ENCODE peak calls at places on chromosomes 3 and 15, in seven cellular contexts. N, D, U, Y, G, J and M are unnamed samples.

GRCh38 chr15:40249477-40250303 is 10.8 kb downstream of the PAK6 start:
- DNase-seq in N (peak), D (no peak), U (no peak), Y (no peak), G (peak), J (no peak), M (no peak)

GRCh38 chr3:123755085-123755484 is 129.0 kb downstream of the MYLK start:
- DNase-seq in N (peak), D (no peak), U (no peak), Y (no peak), G (peak), J (no peak), M (peak)

GRCh38 chr3:50339485-50340196 is 995 bp downstream of the RASSF1 start:
- DNase-seq in N (no peak), D (no peak), U (peak), Y (no peak), G (no peak), J (no peak), M (no peak)

GRCh38 chr3:14879161-14879888 is 60.6 kb downstream of the FGD5 start:
- DNase-seq in N (peak), D (peak), U (peak), Y (no peak), G (no peak), J (no peak), M (no peak)

GRCh38 chr15:93417156-93418077 is 328.4 kb upstream of the RGMA start:
- DNase-seq in N (no peak), D (no peak), U (no peak), Y (no peak), G (no peak), J (no peak), M (no peak)

GRCh38 chr15:75348563-75349350 is 1.9 kb downstream of the NEIL1 start:
- DNase-seq in N (peak), D (no peak), U (no peak), Y (no peak), G (peak), J (no peak), M (no peak)

GRCh38 chr3:129001817-129002572 is 891 bp downstream of the EFCC1 start:
- DNase-seq in N (peak), D (no peak), U (no peak), Y (no peak), G (no peak), J (no peak), M (no peak)

GRCh38 chr3:47398218-47398617 is 17.4 kb downstream of the PTPN23 start:
- DNase-seq in N (no peak), D (no peak), U (peak), Y (no peak), G (no peak), J (no peak), M (no peak)

GRCh38 chr3:150314248-150315027 is 93.7 kb upstream of the TSC22D2 start:
- DNase-seq in N (no peak), D (no peak), U (peak), Y (no peak), G (peak), J (no peak), M (no peak)

GRCh38 chr3:184546252-184546651 is 15.3 kb upstream of the EPHB3 start:
- DNase-seq in N (no peak), D (peak), U (no peak), Y (no peak), G (peak), J (peak), M (no peak)

GRCh38 chr3:153574445-153574844 is 412.4 kb downstream of the RAP2B start:
- DNase-seq in N (no peak), D (no peak), U (peak), Y (no peak), G (no peak), J (no peak), M (no peak)

GRCh38 chr3:174333640-174334039 is 525.5 kb upstream of the NAALADL2 start:
- DNase-seq in N (no peak), D (no peak), U (no peak), Y (no peak), G (no peak), J (no peak), M (no peak)

GRCh38 chr3:71168961-71169411 is 414.5 kb downstream of the FOXP1 start:
- DNase-seq in N (no peak), D (no peak), U (no peak), Y (no peak), G (no peak), J (no peak), M (no peak)

GRCh38 chr3:102181202-102181920 is 253.5 kb upstream of the ZPLD1 start:
- DNase-seq in N (no peak), D (no peak), U (peak), Y (peak), G (no peak), J (no peak), M (peak)

GRCh38 chr3:134535186-134535974 is 49.5 kb downstream of the CEP63 start:
- DNase-seq in N (no peak), D (no peak), U (no peak), Y (no peak), G (no peak), J (no peak), M (no peak)

GRCh38 chr15:63277893-63278505 is 594 bp downstream of the APH1B start:
- DNase-seq in N (no peak), D (no peak), U (no peak), Y (no peak), G (no peak), J (no peak), M (no peak)

GRCh38 chr3:153221748-153222162 is 59.7 kb downstream of the RAP2B start:
- DNase-seq in N (no peak), D (peak), U (peak), Y (peak), G (no peak), J (peak), M (no peak)

GRCh38 chr15:88255496-88256171 is 905 bp downstream of the NTRK3 start:
- DNase-seq in N (no peak), D (no peak), U (peak), Y (no peak), G (peak), J (no peak), M (no peak)

GRCh38 chr3:177977381-177978158 is 558.7 kb upstream of the KCNMB2 start:
- DNase-seq in N (no peak), D (no peak), U (peak), Y (peak), G (no peak), J (no peak), M (peak)

GRCh38 chr3:99413504-99413903 is 224.9 kb upstream of the COL8A1 start:
- DNase-seq in N (no peak), D (no peak), U (peak), Y (no peak), G (no peak), J (no peak), M (no peak)

GRCh38 chr3:189144645-189145044 is 27.1 kb upstream of the TPRG1 start:
- DNase-seq in N (no peak), D (no peak), U (peak), Y (no peak), G (no peak), J (no peak), M (no peak)

GRCh38 chr15:76298986-76299385 is 12.3 kb downstream of the ETFA start:
- DNase-seq in N (no peak), D (no peak), U (no peak), Y (no peak), G (no peak), J (no peak), M (no peak)

GRCh38 chr3:177333535-177334495 is 136.5 kb upstream of the TBL1XR1 start:
- DNase-seq in N (peak), D (no peak), U (peak), Y (no peak), G (no peak), J (no peak), M (no peak)

GRCh38 chr15:64851503-64851840 is 9.8 kb downstream of the PLEKHO2 start:
- DNase-seq in N (peak), D (no peak), U (peak), Y (peak), G (no peak), J (no peak), M (no peak)

GRCh38 chr3:50396502-50396901 is 37.2 kb upstream of the TMEM115 start:
- DNase-seq in N (no peak), D (no peak), U (no peak), Y (no peak), G (no peak), J (no peak), M (no peak)

GRCh38 chr15:86892774-86893449 is 813.2 kb downstream of the AGBL1 start:
- DNase-seq in N (no peak), D (no peak), U (no peak), Y (no peak), G (no peak), J (no peak), M (no peak)

GRCh38 chr15:52789601-52790165 is 453 bp downstream of the ONECUT1 start:
- DNase-seq in N (peak), D (no peak), U (no peak), Y (no peak), G (no peak), J (no peak), M (no peak)

GRCh38 chr15:52790166-52790708 is at the start of gene ONECUT1:
- DNase-seq in N (peak), D (no peak), U (peak), Y (no peak), G (no peak), J (no peak), M (no peak)

GRCh38 chr15:52788099-52788986 is 1.8 kb downstream of the ONECUT1 start:
- DNase-seq in N (peak), D (no peak), U (no peak), Y (no peak), G (no peak), J (no peak), M (no peak)

GRCh38 chr15:52787549-52788098 is 2.5 kb downstream of the ONECUT1 start:
- DNase-seq in N (peak), D (no peak), U (no peak), Y (no peak), G (no peak), J (no peak), M (no peak)

DNA sequence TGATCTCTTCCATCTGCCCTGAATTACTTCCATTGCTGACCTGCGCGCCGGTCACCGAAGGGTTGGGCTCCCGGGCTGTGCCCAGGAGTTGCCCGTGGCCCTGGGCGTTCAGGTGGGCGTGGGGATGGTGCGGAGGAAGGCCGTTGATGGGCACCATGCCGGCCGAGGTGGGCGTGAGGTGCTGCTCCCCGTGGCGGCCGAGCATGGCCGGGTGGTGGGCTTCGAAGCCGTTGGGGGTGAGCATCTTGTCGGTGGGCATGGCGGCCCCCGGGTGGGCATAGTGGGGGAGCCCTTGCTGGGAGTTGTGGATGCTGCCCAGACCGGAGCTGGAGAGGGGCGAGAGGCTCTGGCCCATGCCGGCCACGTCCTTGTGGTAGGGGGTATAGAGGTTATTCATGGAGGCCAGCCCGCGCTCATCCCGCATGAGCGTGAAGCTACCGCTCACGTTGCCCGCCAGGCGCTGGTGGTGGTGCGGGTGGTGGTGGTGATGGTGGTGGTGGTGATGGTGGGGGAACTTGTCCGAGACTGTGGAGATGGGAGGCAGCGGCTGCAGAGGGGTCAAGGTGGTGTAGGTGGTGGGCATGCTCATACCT is 1.0 kb downstream of the ONECUT1 start:
- DNase-seq in N (peak), D (no peak), U (no peak), Y (no peak), G (no peak), J (no peak), M (no peak)
- H3K4me3 ChIP-seq in N (no peak), D (no peak), U (no peak), Y (no peak), G (peak), J (no peak), M (no peak)

GRCh38 chr3:112333386-112334334 is 704 bp downstream of the CD200 start:
- DNase-seq in N (peak), D (no peak), U (peak), Y (no peak), G (no peak), J (no peak), M (peak)
- TF ChIP-seq CTCF in N (no peak), D (no peak), U (no peak), Y (no peak), G (no peak), J (no peak), M (no peak)

DNA sequence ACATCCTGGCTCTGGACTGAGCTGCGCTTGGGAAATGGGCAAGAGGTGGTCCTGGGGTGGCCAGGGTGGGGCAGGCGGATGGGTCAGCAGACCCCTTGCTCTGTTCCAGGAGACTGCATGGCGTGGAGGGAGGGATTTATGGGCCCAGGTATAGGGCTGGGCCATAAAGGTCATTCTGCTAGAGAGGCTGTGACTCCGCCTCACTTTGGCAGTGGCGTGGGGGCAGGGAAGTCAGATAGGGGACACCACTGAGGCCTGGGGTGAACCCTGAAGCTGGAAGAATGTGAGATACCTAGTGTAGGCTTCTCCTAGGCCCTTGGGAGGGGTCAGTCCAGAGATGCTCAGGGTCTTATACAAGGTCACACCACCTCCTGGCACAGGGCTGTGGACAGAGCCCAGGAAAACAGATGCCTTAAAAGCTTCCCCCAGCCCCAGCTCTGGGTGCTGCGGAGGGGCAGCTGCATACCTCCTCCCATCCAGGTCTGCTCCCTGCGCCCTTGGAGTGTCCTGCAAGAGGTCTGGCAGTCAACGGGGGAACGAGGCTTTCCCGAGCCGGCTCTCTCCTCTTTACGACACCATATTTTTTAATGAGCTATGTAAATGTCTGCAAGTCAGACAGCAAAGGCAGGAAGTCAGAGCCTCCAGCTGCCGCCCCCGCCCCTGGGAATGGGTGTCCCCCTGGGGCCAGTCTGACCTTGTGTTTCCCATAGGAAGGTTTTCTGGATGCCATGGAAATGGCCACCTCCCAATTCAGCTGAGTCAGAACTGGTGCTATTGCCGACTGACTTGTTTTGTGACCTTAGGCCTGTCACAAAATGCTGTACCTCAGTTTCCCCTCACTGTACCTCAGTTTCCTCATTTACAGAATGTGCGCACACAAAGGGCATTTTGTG is 26.3 kb downstream of the LINGO1 start:
- DNase-seq in N (no peak), D (no peak), U (peak), Y (no peak), G (no peak), J (no peak), M (no peak)
- H3K4me3 ChIP-seq in N (no peak), D (no peak), U (no peak), Y (no peak), G (no peak), J (no peak), M (no peak)

GRCh38 chr3:37687966-37688365 is 173.7 kb upstream of the CTDSPL start:
- DNase-seq in N (no peak), D (no peak), U (no peak), Y (no peak), G (no peak), J (no peak), M (no peak)

GRCh38 chr3:37689645-37690356 is 171.9 kb upstream of the CTDSPL start:
- DNase-seq in N (no peak), D (no peak), U (no peak), Y (no peak), G (no peak), J (no peak), M (no peak)

GRCh38 chr3:37688756-37689155 is 172.9 kb upstream of the CTDSPL start:
- DNase-seq in N (no peak), D (no peak), U (no peak), Y (no peak), G (no peak), J (no peak), M (no peak)

GRCh38 chr3:37683321-37683720 is 178.4 kb upstream of the CTDSPL start:
- DNase-seq in N (no peak), D (no peak), U (no peak), Y (no peak), G (no peak), J (no peak), M (no peak)

DNA sequence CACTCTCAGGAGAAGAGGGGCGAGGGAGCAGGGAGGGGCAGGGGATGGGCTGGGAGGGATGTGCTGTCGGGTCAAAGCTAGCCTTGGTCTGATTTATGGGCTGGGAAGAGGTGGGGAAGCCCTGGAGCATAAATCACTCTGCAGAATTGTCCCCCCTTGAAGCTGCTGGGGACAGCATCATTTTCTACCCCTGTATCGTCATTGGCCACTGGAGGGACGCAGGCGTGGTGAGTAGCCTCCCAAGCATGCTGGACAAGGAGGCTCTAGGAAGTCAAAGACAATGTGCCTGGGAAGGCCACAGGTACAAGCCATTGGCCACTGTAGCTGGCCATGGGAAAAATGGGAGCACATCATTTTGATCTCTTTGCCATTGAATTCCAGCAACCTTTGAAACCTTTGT is 175.5 kb upstream of the CTDSPL start:
- DNase-seq in N (no peak), D (no peak), U (no peak), Y (no peak), G (no peak), J (no peak), M (no peak)
- TF ChIP-seq CTCF in N (no peak), D (no peak), U (no peak), Y (no peak), G (no peak), J (no peak), M (no peak)

GRCh38 chr15:58555168-58556027 is 123.6 kb downstream of the LIPC start:
- DNase-seq in N (no peak), D (no peak), U (no peak), Y (no peak), G (no peak), J (no peak), M (no peak)
- H3K4me3 ChIP-seq in N (no peak), D (no peak), U (no peak), Y (no peak), G (no peak), J (no peak), M (no peak)

GRCh38 chr3:169931747-169932520 is 20.6 kb downstream of the SAMD7 start:
- DNase-seq in N (no peak), D (no peak), U (no peak), Y (no peak), G (no peak), J (no peak), M (no peak)

GRCh38 chr3:169929830-169930519 is 18.6 kb downstream of the SAMD7 start:
- DNase-seq in N (no peak), D (no peak), U (no peak), Y (no peak), G (no peak), J (no peak), M (no peak)
- TF ChIP-seq CTCF in N (no peak), D (no peak), U (no peak), Y (no peak), G (no peak), J (no peak), M (no peak)

GRCh38 chr3:100982710-100983109 is 10.5 kb downstream of the ABI3BP start:
- DNase-seq in N (no peak), D (no peak), U (peak), Y (peak), G (peak), J (no peak), M (no peak)
- H3K4me3 ChIP-seq in N (no peak), D (no peak), U (no peak), Y (no peak), G (no peak), J (no peak), M (peak)

GRCh38 chr15:79004336-79004735 is 59.5 kb upstream of the CTSH start:
- DNase-seq in N (peak), D (no peak), U (peak), Y (no peak), G (no peak), J (no peak), M (no peak)

GRCh38 chr15:79002631-79003030 is 57.8 kb upstream of the CTSH start:
- DNase-seq in N (peak), D (no peak), U (no peak), Y (no peak), G (no peak), J (no peak), M (no peak)

GRCh38 chr15:79003896-79004295 is 59.0 kb upstream of the CTSH start:
- DNase-seq in N (peak), D (no peak), U (no peak), Y (no peak), G (no peak), J (no peak), M (no peak)

GRCh38 chr15:79006071-79006470 is 61.2 kb upstream of the CTSH start:
- DNase-seq in N (peak), D (no peak), U (no peak), Y (no peak), G (no peak), J (no peak), M (no peak)

DNA sequence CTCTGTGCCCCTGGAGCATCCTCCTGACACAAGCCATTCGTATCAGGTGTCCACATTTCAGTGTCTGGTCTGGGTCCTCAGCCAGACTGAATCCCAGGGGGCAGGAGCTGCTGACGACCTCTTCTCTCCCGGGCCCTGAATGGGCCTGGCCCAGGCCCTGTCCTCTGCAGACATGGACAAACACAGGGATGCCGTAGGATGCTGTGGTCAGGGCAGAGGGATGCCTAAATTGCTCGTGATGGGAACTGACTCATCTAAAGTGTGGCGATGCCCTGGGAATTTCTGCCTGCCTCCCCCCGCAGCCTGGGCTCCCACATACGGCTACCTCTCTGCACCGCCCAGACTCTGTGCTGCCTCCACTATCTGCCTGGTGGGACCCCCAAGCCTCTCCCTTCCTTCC is 58.5 kb upstream of the CTSH start:
- DNase-seq in N (peak), D (no peak), U (no peak), Y (no peak), G (no peak), J (no peak), M (no peak)
- TF ChIP-seq CTCF in N (no peak), D (no peak), U (no peak), Y (no peak), G (no peak), J (no peak), M (no peak)

GRCh38 chr15:80985976-80986375 is 3.6 kb downstream of the MESD start:
- DNase-seq in N (no peak), D (no peak), U (no peak), Y (no peak), G (no peak), J (no peak), M (no peak)
- H3K4me3 ChIP-seq in N (no peak), D (no peak), U (no peak), Y (no peak), G (no peak), J (no peak), M (no peak)

GRCh38 chr3:78610462-78611125 is 1157.2 kb downstream of the ROBO1 start:
- DNase-seq in N (no peak), D (no peak), U (no peak), Y (no peak), G (no peak), J (no peak), M (no peak)
- TF ChIP-seq CTCF in N (no peak), D (no peak), U (no peak), Y (no peak), G (no peak), J (no peak), M (no peak)